ENCODE peak calls at places on chromosomes 7 and 10, in eight cellular contexts. One of them, this sample, is unnamed. For H3K4me1, the result is how much of the 10 kb centered on the place peaks cover.

GRCh38 chr10:121511943-121512342 is 86.3 kb downstream of the FGFR2 start:
- DNase-seq in transverse colon: no peak
- DNase-seq in adrenal gland: no peak
- DNase-seq in gastrocnemius medialis: no peak
- DNase-seq in heart left ventricle: no peak
- DNase-seq in spleen: no peak
- DNase-seq in A549: no peak
- DNase-seq in testis: no peak
- DNase-seq in this sample: no peak

GRCh38 chr10:105161767-105162166 is 520.7 kb downstream of the SORCS3 start:
- DNase-seq in transverse colon: no peak
- DNase-seq in adrenal gland: no peak
- DNase-seq in gastrocnemius medialis: no peak
- DNase-seq in heart left ventricle: no peak
- DNase-seq in spleen: no peak
- DNase-seq in A549: no peak
- DNase-seq in testis: no peak
- DNase-seq in this sample: no peak

GRCh38 chr7:84829719-84830118 is 357.1 kb downstream of the SEMA3D start:
- DNase-seq in transverse colon: no peak
- DNase-seq in adrenal gland: no peak
- DNase-seq in gastrocnemius medialis: no peak
- DNase-seq in heart left ventricle: no peak
- DNase-seq in spleen: no peak
- DNase-seq in A549: no peak
- DNase-seq in testis: no peak
- DNase-seq in this sample: no peak

GRCh38 chr10:12237265-12238220 is 41.6 kb downstream of the CDC123 start:
- DNase-seq in transverse colon: no peak
- DNase-seq in adrenal gland: no peak
- DNase-seq in gastrocnemius medialis: no peak
- DNase-seq in heart left ventricle: no peak
- DNase-seq in spleen: no peak
- DNase-seq in A549: no peak
- DNase-seq in testis: no peak
- DNase-seq in this sample: no peak

GRCh38 chr7:142866361-142867096 is 11.7 kb downstream of the EPHB6 start:
- DNase-seq in transverse colon: peak
- DNase-seq in adrenal gland: peak
- DNase-seq in gastrocnemius medialis: no peak
- DNase-seq in heart left ventricle: peak
- DNase-seq in spleen: no peak
- DNase-seq in A549: peak
- DNase-seq in testis: no peak
- DNase-seq in this sample: peak

GRCh38 chr7:157470699-157471098 is 133.9 kb downstream of the DNAJB6 start:
- DNase-seq in transverse colon: no peak
- DNase-seq in adrenal gland: no peak
- DNase-seq in gastrocnemius medialis: no peak
- DNase-seq in heart left ventricle: no peak
- DNase-seq in spleen: peak
- DNase-seq in A549: no peak
- DNase-seq in testis: no peak
- DNase-seq in this sample: peak

GRCh38 chr7:80319461-80319860 is 184.8 kb downstream of the GNAI1 start:
- DNase-seq in transverse colon: no peak
- DNase-seq in adrenal gland: no peak
- DNase-seq in gastrocnemius medialis: no peak
- DNase-seq in heart left ventricle: no peak
- DNase-seq in spleen: no peak
- DNase-seq in A549: no peak
- DNase-seq in testis: no peak
- DNase-seq in this sample: no peak

GRCh38 chr10:78042058-78042751 is 8.5 kb downstream of the RPS24 start:
- DNase-seq in transverse colon: no peak
- DNase-seq in adrenal gland: no peak
- DNase-seq in gastrocnemius medialis: no peak
- DNase-seq in heart left ventricle: no peak
- DNase-seq in spleen: no peak
- DNase-seq in A549: no peak
- DNase-seq in testis: no peak
- DNase-seq in this sample: no peak

GRCh38 chr7:138524259-138524658 is 64.2 kb downstream of the TRIM24 start:
- DNase-seq in transverse colon: no peak
- DNase-seq in adrenal gland: no peak
- DNase-seq in gastrocnemius medialis: no peak
- DNase-seq in heart left ventricle: no peak
- DNase-seq in spleen: no peak
- DNase-seq in A549: no peak
- DNase-seq in testis: no peak
- DNase-seq in this sample: no peak

GRCh38 chr7:138520742-138521141 is 60.7 kb downstream of the TRIM24 start:
- DNase-seq in transverse colon: no peak
- DNase-seq in adrenal gland: no peak
- DNase-seq in gastrocnemius medialis: no peak
- DNase-seq in heart left ventricle: no peak
- DNase-seq in spleen: no peak
- DNase-seq in A549: no peak
- DNase-seq in testis: no peak
- DNase-seq in this sample: no peak

GRCh38 chr7:138519061-138519798 is 59.2 kb downstream of the TRIM24 start:
- DNase-seq in transverse colon: no peak
- DNase-seq in adrenal gland: no peak
- DNase-seq in gastrocnemius medialis: no peak
- DNase-seq in heart left ventricle: no peak
- DNase-seq in spleen: no peak
- DNase-seq in A549: no peak
- DNase-seq in testis: no peak
- DNase-seq in this sample: no peak

GRCh38 chr7:138525757-138526156 is 65.7 kb downstream of the TRIM24 start:
- DNase-seq in transverse colon: no peak
- DNase-seq in adrenal gland: no peak
- DNase-seq in gastrocnemius medialis: no peak
- DNase-seq in heart left ventricle: no peak
- DNase-seq in spleen: no peak
- DNase-seq in A549: no peak
- DNase-seq in testis: no peak
- DNase-seq in this sample: no peak

DNA sequence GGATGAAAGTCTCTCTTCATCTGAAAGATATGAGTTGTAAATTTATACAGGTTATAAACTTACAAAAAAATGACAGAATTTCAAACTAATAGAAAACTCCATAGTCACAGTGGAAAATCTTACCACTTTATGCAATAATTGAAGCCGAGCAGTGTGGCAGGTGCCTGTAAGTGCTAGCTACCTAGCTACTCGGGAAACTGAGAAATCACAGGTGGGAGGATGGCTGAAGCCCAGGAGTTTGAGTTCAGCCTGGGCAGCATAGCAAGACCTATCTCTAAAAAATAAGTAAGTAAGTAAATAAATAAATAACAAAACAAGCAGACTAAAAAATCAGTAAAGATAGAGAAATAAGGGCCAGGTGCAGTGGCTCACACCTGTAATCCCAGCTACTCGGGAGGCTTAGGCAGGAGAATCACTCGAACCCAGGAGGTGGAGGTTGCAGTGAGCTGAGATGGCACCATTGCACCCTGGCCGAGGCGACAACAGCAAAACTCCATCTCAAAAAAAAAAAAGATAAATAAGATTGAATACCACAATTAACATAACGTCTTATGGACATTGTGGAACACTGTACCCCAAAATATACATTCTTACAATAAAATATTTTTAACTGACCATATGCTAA is 61.9 kb downstream of the TRIM24 start:
- DNase-seq in transverse colon: no peak
- DNase-seq in adrenal gland: no peak
- DNase-seq in gastrocnemius medialis: no peak
- DNase-seq in heart left ventricle: no peak
- DNase-seq in spleen: no peak
- DNase-seq in A549: no peak
- DNase-seq in testis: no peak
- DNase-seq in this sample: no peak
- TF ChIP-seq POLR2A in transverse colon: no peak
- TF ChIP-seq POLR2A in adrenal gland: no peak
- TF ChIP-seq POLR2A in gastrocnemius medialis: no peak
- TF ChIP-seq POLR2A in heart left ventricle: no peak
- TF ChIP-seq POLR2A in spleen: no peak
- TF ChIP-seq POLR2A in A549: no peak
- TF ChIP-seq POLR2A in testis: no peak
- TF ChIP-seq POLR2A in this sample: no peak

DNA sequence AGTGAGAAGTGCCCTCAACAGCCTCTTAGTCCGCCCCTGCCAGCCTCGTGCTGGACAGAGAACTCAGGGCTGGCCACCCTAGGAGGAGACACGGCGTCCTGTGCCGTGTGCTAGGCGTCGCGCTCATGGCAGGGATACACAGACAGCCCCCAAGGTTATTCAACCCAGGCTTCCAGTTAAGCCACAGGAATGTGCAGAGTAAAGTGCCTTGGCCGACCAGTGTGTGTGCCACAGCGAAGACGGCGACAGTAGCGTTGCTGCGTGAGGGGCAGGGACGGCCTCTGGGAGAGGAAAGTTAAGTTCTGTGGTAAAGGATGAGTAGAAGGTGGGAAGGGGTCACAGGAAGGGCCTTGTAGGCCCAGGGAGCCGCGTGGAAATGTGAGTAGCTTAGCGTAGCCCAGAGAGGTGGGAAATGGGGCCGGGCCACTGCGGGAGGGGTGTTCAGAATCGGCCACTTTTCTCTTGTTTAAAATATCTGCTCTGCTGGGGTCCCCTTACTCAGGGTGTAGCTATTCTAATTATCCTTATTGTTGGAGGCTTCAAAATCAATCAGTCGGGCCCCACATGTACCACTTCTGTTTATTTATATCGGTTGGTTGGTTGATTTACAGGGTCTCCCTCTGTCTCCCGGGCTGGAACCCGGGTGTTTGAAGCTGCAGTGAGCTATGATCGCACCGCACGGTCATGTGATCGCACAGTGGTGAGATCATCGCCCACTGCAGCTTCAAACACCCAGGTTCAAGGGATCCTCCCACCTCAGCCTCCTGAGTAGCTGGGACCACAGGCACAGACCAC is 24.5 kb downstream of the TMEM120A start:
- DNase-seq in transverse colon: no peak
- DNase-seq in adrenal gland: peak
- DNase-seq in gastrocnemius medialis: peak
- DNase-seq in heart left ventricle: no peak
- DNase-seq in spleen: peak
- DNase-seq in A549: no peak
- DNase-seq in testis: no peak
- DNase-seq in this sample: no peak
- H3K4me1 ChIP-seq in transverse colon: under half
- H3K4me1 ChIP-seq in adrenal gland: half or more
- H3K4me1 ChIP-seq in gastrocnemius medialis: half or more
- H3K4me1 ChIP-seq in heart left ventricle: half or more
- H3K4me1 ChIP-seq in spleen: under half
- H3K4me1 ChIP-seq in A549: under half
- H3K4me1 ChIP-seq in testis: under half
- H3K4me1 ChIP-seq in this sample: under half

DNA sequence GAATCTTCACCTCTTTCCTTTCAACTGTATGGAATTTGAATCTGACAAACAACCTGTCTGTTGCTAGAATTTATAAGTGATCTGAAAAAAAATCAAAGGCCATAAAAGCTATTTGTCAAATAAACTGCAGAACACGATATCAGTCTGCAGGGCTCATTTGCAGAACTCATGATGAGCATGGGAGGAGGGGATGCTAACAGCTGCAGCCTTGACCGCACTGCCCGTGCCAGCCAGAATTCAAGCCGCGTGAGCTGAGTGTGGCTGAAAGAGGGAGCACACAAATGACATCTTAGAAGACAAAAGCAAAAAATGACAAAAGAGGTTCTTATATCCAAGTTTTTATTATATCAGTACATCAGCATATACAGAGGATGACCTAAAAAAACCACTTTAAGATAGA is 15.7 kb downstream of the LRRTM3 start:
- DNase-seq in transverse colon: no peak
- DNase-seq in adrenal gland: peak
- DNase-seq in gastrocnemius medialis: peak
- DNase-seq in heart left ventricle: no peak
- DNase-seq in spleen: no peak
- DNase-seq in A549: no peak
- DNase-seq in testis: no peak
- DNase-seq in this sample: no peak
- H3K27ac ChIP-seq in transverse colon: no peak
- H3K27ac ChIP-seq in adrenal gland: no peak
- H3K27ac ChIP-seq in gastrocnemius medialis: no peak
- H3K27ac ChIP-seq in heart left ventricle: no peak
- H3K27ac ChIP-seq in spleen: no peak
- H3K27ac ChIP-seq in A549: no peak
- H3K27ac ChIP-seq in testis: no peak
- H3K27ac ChIP-seq in this sample: no peak

GRCh38 chr7:76354516-76354915 is 4.3 kb downstream of the YWHAG start:
- DNase-seq in transverse colon: no peak
- DNase-seq in adrenal gland: no peak
- DNase-seq in gastrocnemius medialis: no peak
- DNase-seq in heart left ventricle: no peak
- DNase-seq in spleen: no peak
- DNase-seq in A549: no peak
- DNase-seq in testis: peak
- DNase-seq in this sample: no peak
- TF ChIP-seq POLR2A in transverse colon: no peak
- TF ChIP-seq POLR2A in adrenal gland: no peak
- TF ChIP-seq POLR2A in gastrocnemius medialis: no peak
- TF ChIP-seq POLR2A in heart left ventricle: no peak
- TF ChIP-seq POLR2A in spleen: no peak
- TF ChIP-seq POLR2A in A549: no peak
- TF ChIP-seq POLR2A in testis: no peak
- TF ChIP-seq POLR2A in this sample: no peak